ENCODE peak calls at places on chromosomes 5 and 9, in ten cellular contexts. H, N, Z, C, S, B, M, E, L and W are unnamed samples.

GRCh38 chr9:134243778-134244467 is 79.6 kb upstream of the RNU6ATAC start:
- DNase-seq in H (peak; percentile 28), N (peak; percentile 55), Z (peak; percentile 68), C (no peak), L (no peak), B (no peak), E (no peak), S (no peak), M (no peak), W (no peak)

GRCh38 chr5:154811653-154812465 is 38.5 kb downstream of the FAXDC2 start:
- DNase-seq in B (peak; percentile 32), H (peak; percentile 58), N (peak; percentile 73), C (peak; percentile 17), E (peak; percentile 59), L (peak; percentile 19), M (peak; percentile 50), Z (peak; percentile 76), S (no peak), W (peak; percentile 52)

GRCh38 chr9:73736266-73736665 is 584.6 kb downstream of the ANXA1 start:
- DNase-seq in E (no peak), B (no peak), Z (no peak), H (no peak), M (no peak), N (no peak), L (no peak), C (no peak), S (no peak), W (no peak)

GRCh38 chr5:37776826-37777225 is 63.0 kb downstream of the GDNF start:
- DNase-seq in B (no peak), L (no peak), C (no peak), N (peak; percentile 93), E (no peak), Z (no peak), H (no peak), M (no peak), S (no peak), W (peak; percentile 44)

GRCh38 chr5:83731638-83732037 is 11.0 kb upstream of the HAPLN1 start:
- DNase-seq in Z (no peak), N (no peak), E (no peak), H (no peak), C (no peak), L (no peak), S (no peak), B (no peak), M (no peak), W (no peak)

GRCh38 chr9:91761362-91761761 is 188.7 kb downstream of the ROR2 start:
- DNase-seq in N (no peak), Z (no peak), S (no peak), B (no peak), E (peak; percentile 37), H (no peak), L (no peak), C (no peak), M (no peak), W (no peak)

GRCh38 chr5:107887587-107887986 is 216.8 kb upstream of the EFNA5 start:
- DNase-seq in Z (no peak), M (no peak), L (no peak), S (no peak), E (peak; percentile 28), H (no peak), C (no peak), B (no peak), N (no peak), W (no peak)

GRCh38 chr5:61658592-61659008 is 326.5 kb downstream of the ZSWIM6 start:
- DNase-seq in C (peak; percentile 82), S (peak; percentile 88), M (peak; percentile 67), E (peak; percentile 89), Z (peak; percentile 80), B (peak; percentile 82), L (peak; percentile 43), N (peak; percentile 77), H (peak; percentile 59), W (peak; percentile 85)

GRCh38 chr5:61089351-61089750 is 72.9 kb downstream of the SMIM15 start:
- DNase-seq in N (no peak), H (no peak), M (no peak), C (no peak), L (no peak), Z (no peak), B (no peak), S (no peak), E (no peak), W (no peak)

GRCh38 chr9:22054076-22054475 is 45.0 kb upstream of the CDKN2B start:
- DNase-seq in E (no peak), S (no peak), L (no peak), C (no peak), H (no peak), M (no peak), N (no peak), B (no peak), Z (no peak), W (no peak)

GRCh38 chr5:181052526-181052927 is 12.5 kb downstream of the BTNL9 start:
- DNase-seq in Z (peak; percentile 51), C (no peak), B (no peak), E (no peak), M (no peak), S (no peak), H (peak; percentile 9), N (peak; percentile 23), L (no peak), W (no peak)

DNA sequence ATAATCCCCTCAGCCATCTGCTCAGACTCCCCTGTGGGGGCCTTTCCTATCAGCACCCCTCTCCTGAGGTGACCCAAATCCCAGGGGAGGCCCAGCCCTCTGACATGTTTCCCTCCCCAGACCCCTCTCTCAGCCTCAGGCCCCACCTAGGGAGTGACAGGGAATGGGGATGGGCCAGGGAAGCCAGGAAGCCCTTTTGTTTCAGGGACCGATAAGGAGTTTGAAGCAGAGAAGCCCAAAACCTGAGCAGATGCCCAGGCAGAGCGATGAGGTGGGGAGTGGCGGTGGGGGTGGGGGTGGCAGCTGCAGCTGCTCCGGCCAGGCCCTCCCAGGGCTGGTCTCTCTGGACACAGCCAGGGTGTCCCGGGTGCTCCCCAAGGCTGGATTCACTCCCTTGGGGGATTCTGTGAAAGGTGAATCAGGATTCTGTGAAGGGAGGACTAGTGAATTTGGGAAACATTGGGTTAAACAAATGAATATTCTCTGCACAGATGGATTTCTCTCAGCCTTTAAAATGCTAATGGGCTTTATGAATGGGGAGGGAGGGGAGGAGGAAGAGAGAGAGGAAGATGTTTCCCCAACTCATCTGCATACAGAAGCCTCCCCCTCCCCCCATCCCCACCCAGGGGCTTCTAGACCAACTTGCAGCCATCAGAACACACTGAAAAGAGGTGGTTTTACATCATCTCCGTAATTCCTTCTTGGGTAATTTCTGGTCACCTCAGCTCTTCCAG is 17.4 kb downstream of the AKNA start:
- DNase-seq in S (no peak), B (no peak), Z (no peak), H (no peak), L (no peak), N (no peak), C (no peak), E (no peak), M (no peak), W (no peak)
- H3K4me1 ChIP-seq in S (peaks cover 12% of the 10 kb centered on the region), B (no peaks in the 10 kb centered on the region), Z (no peaks in the 10 kb centered on the region), H (peaks cover 99% of the 10 kb centered on the region), L (peaks cover 98% of the 10 kb centered on the region), N (peaks cover 16% of the 10 kb centered on the region), C (peaks cover 7% of the 10 kb centered on the region), E (peaks cover 18% of the 10 kb centered on the region), M (peaks cover 5% of the 10 kb centered on the region), W (peaks cover 17% of the 10 kb centered on the region)

GRCh38 chr9:124870723-124871122 is 8.8 kb downstream of the ARPC5L start:
- DNase-seq in C (no peak), N (no peak), H (no peak), S (no peak), L (no peak), M (no peak), B (no peak), E (no peak), Z (no peak), W (no peak)

GRCh38 chr9:124871156-124871561 is 9.2 kb downstream of the ARPC5L start:
- DNase-seq in B (no peak), S (no peak), C (no peak), Z (no peak), N (no peak), L (no peak), M (no peak), H (no peak), E (no peak), W (no peak)

GRCh38 chr9:124869986-124870560 is 8.1 kb downstream of the ARPC5L start:
- DNase-seq in L (peak; percentile 69), B (no peak), H (peak; percentile 74), Z (no peak), M (no peak), N (peak; percentile 58), C (no peak), S (no peak), E (peak; percentile 70), W (no peak)

GRCh38 chr9:124875501-124875900 is 13.6 kb downstream of the ARPC5L start:
- DNase-seq in C (no peak), N (no peak), B (no peak), M (no peak), H (no peak), S (no peak), L (no peak), E (no peak), Z (no peak), W (no peak)

DNA sequence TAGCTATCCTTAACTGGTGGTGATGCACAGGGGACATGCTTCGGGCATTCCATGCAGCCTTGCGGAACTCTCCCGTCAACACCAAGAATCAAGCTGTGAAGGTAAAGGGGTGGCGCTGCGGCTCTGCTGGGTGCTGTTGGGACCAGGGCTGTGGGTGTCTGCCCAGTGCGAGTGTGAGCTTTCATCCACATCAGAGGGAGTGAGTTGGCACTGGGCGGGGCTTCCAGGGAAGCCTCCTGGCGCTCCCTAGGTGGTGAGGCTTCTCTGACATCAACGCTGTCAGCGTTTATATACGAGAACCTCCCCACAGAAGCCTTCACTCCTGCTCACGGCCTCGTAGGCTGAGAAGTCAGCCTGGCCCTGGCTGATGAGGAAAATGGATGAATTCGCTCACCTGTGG is 11.7 kb downstream of the ARPC5L start:
- DNase-seq in B (no peak), L (no peak), Z (no peak), E (no peak), C (no peak), M (no peak), N (no peak), H (no peak), S (no peak), W (no peak)
- H3K27ac ChIP-seq in B (no peak overlapping the region), L (no peak overlapping the region), Z (no peak overlapping the region), E (no peak overlapping the region), C (peak overlapping the region; percentile 0), M (no peak overlapping the region), N (no peak overlapping the region), H (peak overlapping the region; percentile 91), S (no peak overlapping the region), W (no peak overlapping the region)

GRCh38 chr5:157550668-157551067 is 24.9 kb downstream of the ADAM19 start:
- DNase-seq in N (no peak), M (no peak), E (no peak), H (no peak), Z (no peak), L (no peak), S (no peak), C (no peak), B (no peak), W (no peak)
- H3K4me1 ChIP-seq in N (peaks cover 42% of the 10 kb centered on the region), M (peaks cover 6% of the 10 kb centered on the region), E (no peaks in the 10 kb centered on the region), H (peaks cover 100% of the 10 kb centered on the region), Z (no peaks in the 10 kb centered on the region), L (peaks cover 57% of the 10 kb centered on the region), S (no peaks in the 10 kb centered on the region), C (peaks cover 2% of the 10 kb centered on the region), B (no peaks in the 10 kb centered on the region), W (peaks cover 65% of the 10 kb centered on the region)

GRCh38 chr5:159504106-159504856 is 174.0 kb upstream of the IL12B start:
- DNase-seq in B (no peak), C (no peak), H (no peak), E (no peak), N (peak; percentile 75), S (no peak), Z (no peak), L (no peak), M (no peak), W (no peak)
- H3K27ac ChIP-seq in B (no peak overlapping the region), C (no peak overlapping the region), H (no peak overlapping the region), E (no peak overlapping the region), N (peak overlapping the region; percentile 69), S (no peak overlapping the region), Z (peak overlapping the region; percentile 54), L (no peak overlapping the region), M (peak overlapping the region; percentile 80), W (peak overlapping the region; percentile 68)